ENCODE peak calls at places on chromosome 19, in five cellular contexts. O is substantia nigra, D is non-pigmented ciliary epithelial cell, S is left lung, M is fibroblast of pulmonary artery. V is an unnamed sample.

GRCh38 chr19:13181747-13182388 is 31.7 kb downstream of the IER2 start:
- DNase-seq in O (peak), D (no peak), S (no peak), M (peak), V (no peak)

GRCh38 chr19:10219678-10220077 is 11.5 kb downstream of the S1PR2 start:
- DNase-seq in O (no peak), D (no peak), S (no peak), M (peak), V (no peak)

GRCh38 chr19:2327773-2328400 is 499 bp downstream of the LSM7 start:
- DNase-seq in O (no peak), D (peak), S (no peak), M (peak), V (peak)

GRCh38 chr19:2207991-2208860 is 27.9 kb downstream of the PLEKHJ1 start:
- DNase-seq in O (no peak), D (peak), S (no peak), M (peak), V (no peak)

GRCh38 chr19:4914736-4915501 is 5.6 kb downstream of the UHRF1 start:
- DNase-seq in O (no peak), D (peak), S (peak), M (peak), V (peak)

GRCh38 chr19:44690131-44690440 is 8.9 kb upstream of the CEACAM16 start:
- DNase-seq in O (no peak), D (no peak), S (no peak), M (no peak), V (no peak)

GRCh38 chr19:53333071-53333465 is 481 bp upstream of the ZNF845 start:
- DNase-seq in O (peak), D (no peak), S (peak), M (no peak), V (peak)

GRCh38 chr19:16458391-16459128 is 13.2 kb downstream of the EPS15L1 start:
- DNase-seq in O (no peak), D (no peak), S (peak), M (no peak), V (no peak)

GRCh38 chr19:44539236-44539819 is 9.9 kb upstream of the CEACAM20 start:
- DNase-seq in O (no peak), D (no peak), S (no peak), M (no peak), V (no peak)

GRCh38 chr19:4583961-4584669 is 24.6 kb upstream of the SEMA6B start:
- DNase-seq in O (no peak), D (no peak), S (no peak), M (peak), V (no peak)

GRCh38 chr19:49605605-49606004 is 14.6 kb downstream of the PRR12 start:
- DNase-seq in O (no peak), D (no peak), S (no peak), M (no peak), V (no peak)

GRCh38 chr19:40217921-40218890 is at the start of gene TTC9B:
- DNase-seq in O (peak), D (no peak), S (peak), M (no peak), V (peak)

GRCh38 chr19:19657397-19657783 is 6.1 kb downstream of the ATP13A1 start:
- DNase-seq in O (no peak), D (no peak), S (peak), M (no peak), V (no peak)

GRCh38 chr19:10288662-10289166 is 1.0 kb upstream of the ICAM5 start:
- DNase-seq in O (no peak), D (no peak), S (peak), M (peak), V (no peak)

GRCh38 chr19:55552620-55553019 is 7.3 kb upstream of the SBK3 start:
- DNase-seq in O (no peak), D (peak), S (no peak), M (peak), V (no peak)

GRCh38 chr19:38850976-38851621 is 1.3 kb upstream of the HNRNPL start:
- DNase-seq in O (no peak), D (no peak), S (peak), M (no peak), V (no peak)

GRCh38 chr19:10260141-10260584 is 8.1 kb downstream of the MRPL4 start:
- DNase-seq in O (no peak), D (no peak), S (peak), M (no peak), V (peak)

GRCh38 chr19:3695124-3695733 is 5.0 kb downstream of the PIP5K1C start:
- DNase-seq in O (no peak), D (no peak), S (no peak), M (no peak), V (no peak)

GRCh38 chr19:54393381-54393780 is 21.9 kb upstream of the TTYH1 start:
- DNase-seq in O (no peak), D (no peak), S (no peak), M (no peak), V (no peak)

GRCh38 chr19:56811480-56811879 is 29.0 kb downstream of the PEG3 start:
- DNase-seq in O (no peak), D (no peak), S (no peak), M (no peak), V (no peak)

GRCh38 chr19:7783991-7784421 is 21.0 kb downstream of the CLEC4M start:
- DNase-seq in O (no peak), D (no peak), S (no peak), M (peak), V (no peak)

GRCh38 chr19:6765738-6766356 is 1.4 kb downstream of the SH2D3A start:
- DNase-seq in O (no peak), D (no peak), S (peak), M (no peak), V (no peak)

GRCh38 chr19:44657211-44657921 is 13.7 kb downstream of the PVR start:
- DNase-seq in O (peak), D (no peak), S (peak), M (peak), V (peak)

GRCh38 chr19:36027696-36028095 is 5.0 kb downstream of the CLIP3 start:
- DNase-seq in O (no peak), D (no peak), S (no peak), M (no peak), V (no peak)

GRCh38 chr19:41657157-41657556 is 30.3 kb upstream of the CEACAM4 start:
- DNase-seq in O (no peak), D (no peak), S (no peak), M (no peak), V (no peak)

GRCh38 chr19:43789029-43789428 is 8.3 kb upstream of the KCNN4 start:
- DNase-seq in O (no peak), D (no peak), S (no peak), M (peak), V (no peak)

GRCh38 chr19:23971598-23971997 is 56.9 kb downstream of the ZNF726 start:
- DNase-seq in O (no peak), D (no peak), S (peak), M (no peak), V (no peak)

GRCh38 chr19:15444505-15445226 is 5.1 kb downstream of the WIZ start:
- DNase-seq in O (no peak), D (no peak), S (peak), M (no peak), V (no peak)

GRCh38 chr19:2719910-2720776 is 1.0 kb downstream of the DIRAS1 start:
- DNase-seq in O (peak), D (no peak), S (no peak), M (no peak), V (no peak)

GRCh38 chr19:15935167-15935702 is 906 bp upstream of the CYP4F11 start:
- DNase-seq in O (no peak), D (no peak), S (no peak), M (no peak), V (no peak)